ENCODE peak calls at places on chromosomes 16 and 17, in seven cellular contexts. G, E, P, Z, J, U and A are unnamed samples.

GRCh38 chr17:72943826-72944689 is 148.4 kb downstream of the SLC39A11 start:
- DNase-seq in G (no peak), P (no peak), U (no peak), J (no peak), Z (no peak), E (no peak), A (peak)

GRCh38 chr16:51666074-51666473 is 515.0 kb upstream of the SALL1 start:
- DNase-seq in J (no peak), E (no peak), Z (no peak), G (no peak), U (no peak), P (no peak), A (no peak)

GRCh38 chr17:1058423-1059130 is 61.6 kb downstream of the TIMM22 start:
- DNase-seq in J (peak), P (peak), E (no peak), Z (peak), G (no peak), U (peak), A (peak)

GRCh38 chr16:5444181-5444580 is 346.6 kb upstream of the EEF2KMT start:
- DNase-seq in Z (no peak), E (no peak), J (no peak), G (no peak), P (no peak), U (no peak), A (no peak)

GRCh38 chr16:66899945-66900688 is 18.6 kb downstream of the CDH16 start:
- DNase-seq in E (peak), P (peak), G (no peak), J (peak), Z (peak), U (peak), A (peak)

GRCh38 chr16:26905336-26905735 is 161.4 kb upstream of the C16orf82 start:
- DNase-seq in Z (peak), E (no peak), G (no peak), U (no peak), J (no peak), P (no peak), A (no peak)

GRCh38 chr16:50594332-50595260 is 46.4 kb downstream of the NKD1 start:
- DNase-seq in G (no peak), J (peak), Z (no peak), P (no peak), U (no peak), E (no peak), A (no peak)

GRCh38 chr17:47844230-47844629 is 3.2 kb upstream of the SCRN2 start:
- DNase-seq in P (peak), Z (peak), J (no peak), E (no peak), U (no peak), G (no peak), A (no peak)

GRCh38 chr17:68420065-68420847 is 37.0 kb downstream of the WIPI1 start:
- DNase-seq in U (no peak), J (no peak), G (no peak), Z (no peak), E (no peak), P (no peak), A (no peak)

GRCh38 chr16:84988328-84989080 is 22.8 kb downstream of the ZDHHC7 start:
- DNase-seq in Z (no peak), P (no peak), J (peak), U (no peak), E (no peak), G (no peak), A (no peak)
- TF ChIP-seq CTCF in Z (no peak), P (peak), J (no peak), U (no peak), E (no peak), G (no peak), A (no peak)

GRCh38 chr17:77214743-77215142 is 74.0 kb downstream of the SEC14L1 start:
- DNase-seq in J (no peak), U (peak), E (no peak), Z (peak), G (no peak), P (peak), A (peak)
- TF ChIP-seq CTCF in J (no peak), U (peak), E (no peak), Z (peak), G (peak), P (peak), A (peak)

GRCh38 chr16:12893050-12893750 is 8.2 kb upstream of the SHISA9 start:
- DNase-seq in P (no peak), U (no peak), E (no peak), G (no peak), Z (no peak), J (no peak), A (no peak)
- TF ChIP-seq CTCF in P (no peak), U (no peak), E (no peak), G (no peak), Z (no peak), J (no peak), A (no peak)

GRCh38 chr17:8152112-8152775 is at the start of gene PER1:
- DNase-seq in Z (peak), J (peak), U (peak), G (peak), E (peak), P (peak), A (peak)
- TF ChIP-seq CTCF in Z (no peak), J (no peak), U (no peak), G (no peak), E (peak), P (no peak), A (no peak)